ENCODE peak calls at places on chromosomes 2 and 18, in four cellular contexts. M is GM12878, S is HepG2, F is K562. Z is an unnamed sample.

GRCh38 chr2:30266051-30266621 is 34.8 kb downstream of the LBH start:
- DNase-seq in M (no peak), S (no peak), F (no peak), Z (no peak)

GRCh38 chr2:220586980-220587549 is 959.6 kb downstream of the SLC4A3 start:
- DNase-seq in M (no peak), S (no peak), F (no peak), Z (no peak)

GRCh38 chr2:40470817-40471809 is 19.2 kb upstream of the SLC8A1 start:
- DNase-seq in M (no peak), S (no peak), F (no peak), Z (peak)

GRCh38 chr18:60471652-60472051 is 99.1 kb upstream of the MC4R start:
- DNase-seq in M (no peak), S (no peak), F (no peak), Z (no peak)

GRCh38 chr2:152452256-152452973 is 117.4 kb downstream of the FMNL2 start:
- DNase-seq in M (no peak), S (no peak), F (no peak), Z (no peak)

GRCh38 chr2:36359006-36359580 is 3.5 kb downstream of the CRIM1 start:
- DNase-seq in M (no peak), S (no peak), F (no peak), Z (peak)

GRCh38 chr2:181782630-181783029 is 102.3 kb upstream of the NEUROD1 start:
- DNase-seq in M (no peak), S (no peak), F (no peak), Z (no peak)

GRCh38 chr18:22604390-22604985 is 186.8 kb upstream of the CTAGE1 start:
- DNase-seq in M (no peak), S (no peak), F (no peak), Z (peak)

GRCh38 chr2:128309341-128310093 is 9.2 kb downstream of the HS6ST1 start:
- DNase-seq in M (no peak), S (peak), F (peak), Z (no peak)

GRCh38 chr2:26161926-26162325 is 11.0 kb upstream of the GAREM2 start:
- DNase-seq in M (no peak), S (no peak), F (no peak), Z (no peak)

GRCh38 chr2:225660262-225661091 is 261.0 kb downstream of the NYAP2 start:
- DNase-seq in M (peak), S (peak), F (peak), Z (peak)

GRCh38 chr2:240935101-240935876 is 29.2 kb downstream of the CROCC2 start:
- DNase-seq in M (no peak), S (no peak), F (no peak), Z (no peak)

GRCh38 chr2:134173338-134174016 is 80.4 kb upstream of the MGAT5 start:
- DNase-seq in M (no peak), S (no peak), F (no peak), Z (no peak)

GRCh38 chr2:192067631-192068030 is 127.1 kb downstream of the TMEFF2 start:
- DNase-seq in M (no peak), S (no peak), F (no peak), Z (no peak)

GRCh38 chr2:1830936-1831616 is 86.8 kb upstream of the PXDN start:
- DNase-seq in M (no peak), S (no peak), F (no peak), Z (no peak)

GRCh38 chr18:26159353-26159752 is 25.7 kb downstream of the PSMA8 start:
- DNase-seq in M (no peak), S (no peak), F (peak), Z (peak)

GRCh38 chr18:63410792-63411191 is 11.5 kb downstream of the VPS4B start:
- DNase-seq in M (no peak), S (peak), F (no peak), Z (peak)

GRCh38 chr2:220696280-220696669 is 875.8 kb downstream of the EPHA4 start:
- DNase-seq in M (no peak), S (no peak), F (no peak), Z (no peak)

GRCh38 chr2:71882949-71883472 is 264.7 kb downstream of the CYP26B1 start:
- DNase-seq in M (no peak), S (peak), F (peak), Z (peak)

GRCh38 chr2:11597538-11598225 is 63.8 kb downstream of the GREB1 start:
- DNase-seq in M (no peak), S (no peak), F (no peak), Z (no peak)

GRCh38 chr2:238525990-238526389 is 99.3 kb downstream of the ASB1 start:
- DNase-seq in M (no peak), S (no peak), F (no peak), Z (no peak)

GRCh38 chr2:230956827-230957755 is 32.0 kb upstream of the GPR55 start:
- DNase-seq in M (peak), S (no peak), F (peak), Z (peak)

GRCh38 chr2:100281521-100282438 is 40.5 kb downstream of the LONRF2 start:
- DNase-seq in M (no peak), S (no peak), F (peak), Z (peak)

GRCh38 chr18:78722391-78722790 is 257.2 kb upstream of the SALL3 start:
- DNase-seq in M (no peak), S (no peak), F (no peak), Z (no peak)

GRCh38 chr2:128550389-128550788 is 231.7 kb upstream of the HS6ST1 start:
- DNase-seq in M (no peak), S (no peak), F (no peak), Z (no peak)

GRCh38 chr2:20381457-20381856 is 30.8 kb upstream of the PUM2 start:
- DNase-seq in M (no peak), S (peak), F (no peak), Z (peak)

GRCh38 chr2:183070942-183071844 is 7.4 kb upstream of the DUSP19 start:
- DNase-seq in M (no peak), S (peak), F (no peak), Z (peak)

GRCh38 chr2:78521938-78522337 is 503.6 kb upstream of the REG3G start:
- DNase-seq in M (no peak), S (no peak), F (no peak), Z (no peak)

GRCh38 chr2:120736202-120736954 is 710 bp downstream of the GLI2 start:
- DNase-seq in M (no peak), S (no peak), F (no peak), Z (peak)

GRCh38 chr2:24515841-24516240 is 24.8 kb downstream of the NCOA1 start:
- DNase-seq in M (no peak), S (no peak), F (no peak), Z (no peak)

GRCh38 chr2:166957686-166958085 is 69.4 kb downstream of the XIRP2 start:
- DNase-seq in M (no peak), S (peak), F (no peak), Z (no peak)
- H2AFZ ChIP-seq in M (no peak), S (no peak), F (no peak), Z (no peak)

GRCh38 chr2:237130562-237131421 is 45.1 kb downstream of the COPS8 start:
- DNase-seq in M (no peak), S (no peak), F (no peak), Z (no peak)

GRCh38 chr2:237131749-237132148 is 46.1 kb downstream of the COPS8 start:
- DNase-seq in M (no peak), S (no peak), F (no peak), Z (no peak)

GRCh38 chr2:237134321-237134720 is 48.6 kb downstream of the COPS8 start:
- DNase-seq in M (no peak), S (no peak), F (no peak), Z (no peak)

GRCh38 chr2:237134831-237135230 is 49.1 kb downstream of the COPS8 start:
- DNase-seq in M (no peak), S (no peak), F (no peak), Z (no peak)

GRCh38 chr2:237132799-237133198 is 47.1 kb downstream of the COPS8 start:
- DNase-seq in M (no peak), S (peak), F (peak), Z (no peak)
- TF ChIP-seq CTCF in M (peak), S (peak), F (peak), Z (peak)

GRCh38 chr18:58714821-58715220 is 43.6 kb downstream of the MALT1 start:
- DNase-seq in M (no peak), S (no peak), F (no peak), Z (no peak)
- TF ChIP-seq MYC in M (no peak), S (no peak), F (no peak), Z (no peak)

GRCh38 chr2:222160125-222160524 is 138.7 kb downstream of the PAX3 start:
- DNase-seq in M (no peak), S (no peak), F (no peak), Z (no peak)

GRCh38 chr2:222159221-222159620 is 139.6 kb downstream of the PAX3 start:
- DNase-seq in M (no peak), S (no peak), F (no peak), Z (no peak)

DNA sequence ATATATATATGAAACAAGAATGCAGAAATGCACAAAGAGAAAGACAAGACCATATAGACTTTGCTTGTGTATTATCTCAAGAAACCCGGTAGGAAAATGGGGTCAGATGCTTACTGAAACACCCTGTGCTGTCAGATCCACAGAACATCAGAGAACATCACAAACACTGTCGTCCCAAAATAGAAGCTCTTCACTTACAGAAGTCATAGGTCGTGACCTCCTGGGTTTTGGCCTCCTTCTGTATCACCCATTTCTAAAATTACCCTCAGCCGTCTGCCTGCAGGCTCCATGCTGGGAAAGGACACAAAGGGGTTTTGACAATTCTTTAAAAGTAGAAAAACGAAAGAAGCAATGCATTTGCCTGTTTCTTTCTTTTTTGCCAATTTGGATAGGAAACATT is 137.9 kb downstream of the PAX3 start:
- DNase-seq in M (no peak), S (no peak), F (no peak), Z (no peak)
- H2AFZ ChIP-seq in M (no peak), S (no peak), F (no peak), Z (no peak)

DNA sequence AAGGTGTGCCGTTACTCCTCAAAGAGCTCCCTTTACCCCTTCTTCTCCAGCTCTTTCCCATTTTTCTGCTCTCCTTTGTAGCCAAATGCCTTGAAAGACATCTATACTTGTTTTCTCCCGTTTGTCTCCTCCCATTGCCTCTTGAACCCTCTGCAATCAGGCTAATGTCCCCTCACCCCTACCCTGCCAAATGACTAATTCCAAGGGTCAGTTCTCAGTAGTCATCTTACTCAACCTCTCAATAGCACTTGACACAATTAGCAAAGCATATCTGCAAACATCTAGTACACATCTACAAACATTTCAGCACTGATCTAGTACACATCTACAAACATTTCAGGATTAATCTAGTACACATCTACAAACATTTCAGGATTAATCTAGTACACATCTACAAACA is 12.6 kb downstream of the MRO start:
- DNase-seq in M (no peak), S (no peak), F (no peak), Z (no peak)
- TF ChIP-seq CTCF in M (no peak), S (no peak), F (no peak), Z (no peak)

Z was measured in endothelial cell of umbilical vein.